ENCODE peak calls at places on chromosomes 2 and 18, in eight cellular contexts. O is EH; E is activated naive CD4-positive, alpha-beta T cell; Q is mammary epithelial cell; C is AG10803; D is fibroblast of the aortic adventitia; W is T-cell; L is HT1080. G is an unnamed sample.

GRCh38 chr2:162143969-162144368 is 8.1 kb downstream of the GCG start:
- DNase-seq in O (no peak), E (no peak), Q (no peak), C (no peak), D (no peak), W (no peak), L (no peak), G (peak; percentile 27)

GRCh38 chr2:76711490-76711889 is 810.7 kb downstream of the LRRTM4 start:
- DNase-seq in O (no peak), E (no peak), Q (no peak), C (no peak), D (no peak), W (no peak), L (no peak), G (no peak)

GRCh38 chr2:191304939-191305875 is 60.0 kb downstream of the MYO1B start:
- DNase-seq in O (peak; percentile 85), E (no peak), Q (peak; percentile 97), C (peak; percentile 96), D (peak; percentile 97), W (no peak), L (no peak), G (no peak)

GRCh38 chr18:74115046-74115445 is 32.6 kb downstream of the FBXO15 start:
- DNase-seq in O (peak; percentile 72), E (no peak), Q (no peak), C (peak; percentile 54), D (peak; percentile 33), W (no peak), L (peak; percentile 32), G (no peak)

GRCh38 chr2:239910851-239911629 is 114.1 kb downstream of the NDUFA10 start:
- DNase-seq in O (no peak), E (no peak), Q (no peak), C (no peak), D (no peak), W (no peak), L (no peak), G (peak; percentile 75)

GRCh38 chr2:158125756-158126498 is 24.3 kb downstream of the UPP2 start:
- DNase-seq in O (no peak), E (no peak), Q (no peak), C (no peak), D (no peak), W (no peak), L (no peak), G (no peak)

GRCh38 chr2:28512607-28512965 is 16.7 kb downstream of the PLB1 start:
- DNase-seq in O (no peak), E (no peak), Q (no peak), C (no peak), D (no peak), W (no peak), L (no peak), G (no peak)

GRCh38 chr2:216215991-216216390 is 106.8 kb downstream of the XRCC5 start:
- DNase-seq in O (peak; percentile 35), E (no peak), Q (no peak), C (peak; percentile 17), D (peak; percentile 31), W (no peak), L (peak; percentile 45), G (peak; percentile 53)

GRCh38 chr2:204175552-204176271 is 239.1 kb downstream of the ICOS start:
- DNase-seq in O (peak; percentile 6), E (no peak), Q (peak; percentile 11), C (no peak), D (no peak), W (no peak), L (no peak), G (no peak)

G was measured in OCI-M1.